ENCODE peak calls at places on chromosome 17, in five cellular contexts. P is EL, G is A549, O is C1 segment of cervical spinal cord, V is endothelial cell. F is an unnamed sample.
A peak's percentile ranks its signal among the peaks of the same experiment; 100 is the strongest.

GRCh38 chr17:15287533-15288267 is 22.6 kb upstream of the PMP22 start:
- DNase-seq in P (no peak), G (no peak), O (no peak), V (no peak), F (no peak)

GRCh38 chr17:41738077-41738800 is 3.8 kb upstream of the HAP1 start:
- DNase-seq in P (peak; percentile 77), G (peak; percentile 96), O (peak; percentile 53), V (peak; percentile 87), F (peak; percentile 93)

GRCh38 chr17:45302649-45303173 is 14.1 kb downstream of the MAP3K14 start:
- DNase-seq in P (peak; percentile 91), G (no peak), O (no peak), V (no peak), F (no peak)

GRCh38 chr17:50575581-50576210 is 15.2 kb downstream of the CACNA1G start:
- DNase-seq in P (no peak), G (no peak), O (no peak), V (peak; percentile 46), F (no peak)

GRCh38 chr17:28327031-28327607 is 8.1 kb downstream of the TMEM97 start:
- DNase-seq in P (no peak), G (no peak), O (no peak), V (no peak), F (peak; percentile 14)

GRCh38 chr17:35117984-35118383 is 1.7 kb downstream of the RAD51D start:
- DNase-seq in P (peak; percentile 31), G (no peak), O (no peak), V (no peak), F (peak; percentile 46)

GRCh38 chr17:78804777-78805176 is 22.7 kb upstream of the CYTH1 start:
- DNase-seq in P (no peak), G (no peak), O (no peak), V (no peak), F (peak; percentile 43)

GRCh38 chr17:58082870-58083490 is at the start of gene DYNLL2:
- DNase-seq in P (peak; percentile 94), G (peak; percentile 97), O (peak; percentile 88), V (peak; percentile 90), F (peak; percentile 100)

GRCh38 chr17:33318241-33318640 is 25.1 kb upstream of the ASIC2 start:
- DNase-seq in P (no peak), G (no peak), O (no peak), V (no peak), F (no peak)